ENCODE peak calls at places on chromosomes 12 and 14, in six cellular contexts. K, V, D, P, U and G are unnamed samples.

GRCh38 chr12:42976620-42977019 is 387.1 kb upstream of the PRICKLE1 start:
- DNase-seq in P (no peak), K (no peak), U (no peak), D (no peak), V (no peak), G (no peak)

GRCh38 chr12:80778005-80778541 is 61.4 kb downstream of the MYF5 start:
- DNase-seq in D (no peak), V (no peak), K (no peak), P (no peak), U (peak), G (no peak)

GRCh38 chr12:16155938-16156337 is 121.5 kb downstream of the SLC15A5 start:
- DNase-seq in D (no peak), P (no peak), K (no peak), V (no peak), U (no peak), G (no peak)

GRCh38 chr12:31245822-31246469 is 80.0 kb downstream of the SINHCAF start:
- DNase-seq in K (no peak), P (no peak), D (no peak), U (no peak), V (no peak), G (no peak)

GRCh38 chr14:103512701-103513611 is 9.7 kb downstream of the CKB start:
- DNase-seq in D (peak), U (no peak), P (peak), K (no peak), V (no peak), G (no peak)

GRCh38 chr14:51727526-51727925 is 75.8 kb downstream of the FRMD6 start:
- DNase-seq in V (no peak), K (no peak), U (no peak), D (no peak), P (no peak), G (no peak)

GRCh38 chr14:100694579-100695422 is 31.9 kb upstream of the DLK1 start:
- DNase-seq in K (no peak), P (peak), V (no peak), D (no peak), U (no peak), G (no peak)

GRCh38 chr12:132178801-132179401 is 34.6 kb downstream of the NOC4L start:
- DNase-seq in K (no peak), P (peak), D (no peak), V (no peak), U (no peak), G (no peak)

GRCh38 chr12:8822298-8822697 is at the start of gene A2ML1:
- DNase-seq in K (no peak), U (no peak), D (no peak), V (no peak), P (no peak), G (no peak)

GRCh38 chr12:80698847-80699542 is 8.4 kb upstream of the MYF6 start:
- DNase-seq in P (no peak), U (no peak), K (no peak), V (no peak), D (no peak), G (no peak)

GRCh38 chr12:53221203-53222076 is 10.6 kb downstream of the RARG start:
- DNase-seq in U (peak), V (peak), K (peak), P (peak), D (peak), G (peak)

GRCh38 chr14:54348923-54349615 is 47.7 kb upstream of the CDKN3 start:
- DNase-seq in K (no peak), D (no peak), V (no peak), U (no peak), P (no peak), G (no peak)

GRCh38 chr14:21825845-21826244 is 152.2 kb upstream of the OR4E1 start:
- DNase-seq in P (no peak), V (no peak), U (no peak), K (no peak), D (no peak), G (no peak)

GRCh38 chr14:21822109-21822508 is 148.5 kb upstream of the OR4E1 start:
- DNase-seq in U (no peak), D (no peak), V (no peak), P (no peak), K (no peak), G (no peak)

GRCh38 chr14:21825147-21825743 is 151.6 kb upstream of the OR4E1 start:
- DNase-seq in V (peak), K (no peak), D (no peak), P (no peak), U (no peak), G (no peak)
- TF ChIP-seq CTCF in V (peak), K (peak), D (peak), P (peak), U (no peak), G (peak)

DNA sequence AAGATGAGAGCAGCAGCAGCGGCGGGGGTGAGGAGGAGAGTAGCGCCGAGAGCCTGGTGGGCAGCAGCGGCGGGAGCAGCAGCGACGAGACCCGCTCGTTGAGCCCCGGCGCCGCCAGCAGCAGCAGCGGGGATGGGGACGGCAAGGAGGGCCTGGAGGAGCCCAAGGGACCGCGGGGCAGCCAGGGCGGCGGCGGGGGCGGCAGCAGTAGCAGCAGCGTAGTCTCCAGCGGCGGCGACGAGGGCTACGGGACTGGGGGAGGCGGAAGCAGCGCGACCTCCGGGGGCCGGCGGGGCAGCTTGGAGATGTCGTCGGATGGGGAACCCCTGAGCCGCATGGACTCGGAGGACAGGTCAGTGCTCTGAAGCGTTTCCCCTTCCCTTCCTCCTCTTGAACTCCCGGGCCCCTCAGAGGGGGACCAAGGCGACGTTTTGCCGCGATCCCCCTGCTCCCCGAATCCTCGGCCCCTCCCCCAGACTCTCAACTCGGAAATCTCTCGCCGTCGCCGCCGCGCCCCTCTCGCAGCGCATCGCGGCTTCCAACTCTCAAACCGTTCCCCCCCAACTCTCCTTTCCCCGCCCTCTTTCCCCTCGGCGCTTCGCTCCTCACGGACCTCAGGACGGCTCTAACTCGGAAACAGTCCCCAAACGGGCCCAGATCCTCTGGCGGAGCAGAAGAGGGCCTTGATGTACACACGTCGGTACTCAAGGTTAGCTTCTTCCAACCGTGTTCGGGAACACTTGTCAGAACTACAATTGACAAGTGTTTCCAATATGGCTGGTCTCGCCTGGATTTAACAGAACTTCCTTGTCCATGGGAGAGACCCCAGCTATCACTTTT is 947 bp downstream of the AEBP2 start:
- DNase-seq in K (peak), D (peak), U (peak), V (peak), P (peak), G (peak)
- TF ChIP-seq CTCF in K (no peak), D (no peak), U (no peak), V (no peak), P (no peak), G (no peak)

DNA sequence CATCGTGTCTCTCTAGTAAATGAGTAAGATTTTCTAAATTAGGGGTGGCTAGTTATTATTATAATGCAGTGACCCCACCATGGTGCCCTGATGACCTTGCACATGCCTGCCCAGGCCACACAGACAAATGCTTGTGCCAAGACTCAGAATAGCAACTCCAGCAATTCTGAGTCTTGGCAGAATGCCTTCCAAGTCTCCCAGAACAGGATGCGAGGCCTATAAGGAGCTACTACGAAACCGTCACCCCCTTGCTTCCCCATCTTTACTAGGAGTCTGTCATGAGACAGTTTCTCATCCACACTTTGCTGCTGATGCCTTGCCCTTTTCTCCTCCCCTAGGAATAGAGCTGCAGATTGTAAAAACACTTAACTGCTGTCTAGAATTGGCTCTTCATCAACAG is 559.9 kb downstream of the TRHDE start:
- DNase-seq in V (no peak), P (no peak), U (no peak), K (no peak), D (no peak), G (no peak)
- TF ChIP-seq CTCF in V (no peak), P (no peak), U (no peak), K (no peak), D (no peak), G (no peak)

GRCh38 chr12:40224439-40225291 is at the start of gene LRRK2:
- DNase-seq in V (peak), K (peak), D (peak), U (peak), P (peak), G (peak)
- TF ChIP-seq CTCF in V (no peak), K (no peak), D (peak), U (peak), P (no peak), G (no peak)

GRCh38 chr12:65565601-65566560 is 258.4 kb upstream of the HMGA2 start:
- DNase-seq in D (no peak), V (no peak), P (no peak), K (no peak), U (no peak), G (no peak)
- TF ChIP-seq CTCF in D (no peak), V (no peak), P (no peak), K (no peak), U (no peak), G (no peak)

GRCh38 chr12:87782838-87783237 is 246.4 kb downstream of the C12orf50 start:
- DNase-seq in K (no peak), V (no peak), P (no peak), D (no peak), U (no peak), G (no peak)

GRCh38 chr12:87779858-87780498 is 249.2 kb downstream of the C12orf50 start:
- DNase-seq in K (no peak), U (no peak), V (no peak), P (no peak), D (no peak), G (no peak)

GRCh38 chr12:87779016-87779415 is 250.2 kb downstream of the C12orf50 start:
- DNase-seq in V (no peak), U (no peak), P (peak), D (no peak), K (no peak), G (no peak)

GRCh38 chr12:87784350-87784749 is 244.9 kb downstream of the C12orf50 start:
- DNase-seq in V (no peak), D (no peak), K (no peak), P (peak), U (no peak), G (no peak)
- TF ChIP-seq CTCF in V (no peak), D (no peak), K (no peak), P (no peak), U (no peak), G (no peak)

GRCh38 chr12:24268663-24269186 is 319.3 kb upstream of the SOX5 start:
- DNase-seq in K (no peak), P (no peak), V (no peak), U (no peak), D (no peak), G (no peak)
- TF ChIP-seq CTCF in K (no peak), P (no peak), V (no peak), U (no peak), D (peak), G (peak)

GRCh38 chr12:121796855-121797751 is 3.6 kb upstream of the RHOF start:
- DNase-seq in K (no peak), D (peak), V (peak), U (peak), P (peak), G (peak)
- TF ChIP-seq CTCF in K (no peak), D (peak), V (no peak), U (peak), P (peak), G (peak)

DNA sequence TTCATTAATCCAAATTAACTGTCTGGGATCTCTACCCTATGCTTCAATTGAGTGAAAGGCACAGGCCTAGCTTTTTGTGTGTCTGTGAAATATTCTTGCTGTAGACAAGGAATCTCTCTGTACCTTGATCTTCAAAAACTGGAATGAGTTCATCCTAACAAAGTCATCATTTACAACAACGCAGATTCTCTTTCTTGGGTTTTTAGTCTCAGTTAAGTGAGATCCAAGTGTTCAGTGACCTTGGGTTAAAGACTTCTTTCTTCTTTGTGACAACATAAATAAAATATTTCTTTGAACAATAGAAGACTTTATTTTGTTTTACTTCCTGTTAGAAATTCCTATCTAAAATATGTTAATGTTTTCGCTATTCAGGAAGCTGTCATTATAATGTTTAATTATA is 192.2 kb upstream of the LMNTD1 start:
- DNase-seq in D (no peak), P (no peak), K (no peak), V (no peak), U (no peak), G (no peak)
- TF ChIP-seq CTCF in D (no peak), P (no peak), K (no peak), V (no peak), U (no peak), G (no peak)

DNA sequence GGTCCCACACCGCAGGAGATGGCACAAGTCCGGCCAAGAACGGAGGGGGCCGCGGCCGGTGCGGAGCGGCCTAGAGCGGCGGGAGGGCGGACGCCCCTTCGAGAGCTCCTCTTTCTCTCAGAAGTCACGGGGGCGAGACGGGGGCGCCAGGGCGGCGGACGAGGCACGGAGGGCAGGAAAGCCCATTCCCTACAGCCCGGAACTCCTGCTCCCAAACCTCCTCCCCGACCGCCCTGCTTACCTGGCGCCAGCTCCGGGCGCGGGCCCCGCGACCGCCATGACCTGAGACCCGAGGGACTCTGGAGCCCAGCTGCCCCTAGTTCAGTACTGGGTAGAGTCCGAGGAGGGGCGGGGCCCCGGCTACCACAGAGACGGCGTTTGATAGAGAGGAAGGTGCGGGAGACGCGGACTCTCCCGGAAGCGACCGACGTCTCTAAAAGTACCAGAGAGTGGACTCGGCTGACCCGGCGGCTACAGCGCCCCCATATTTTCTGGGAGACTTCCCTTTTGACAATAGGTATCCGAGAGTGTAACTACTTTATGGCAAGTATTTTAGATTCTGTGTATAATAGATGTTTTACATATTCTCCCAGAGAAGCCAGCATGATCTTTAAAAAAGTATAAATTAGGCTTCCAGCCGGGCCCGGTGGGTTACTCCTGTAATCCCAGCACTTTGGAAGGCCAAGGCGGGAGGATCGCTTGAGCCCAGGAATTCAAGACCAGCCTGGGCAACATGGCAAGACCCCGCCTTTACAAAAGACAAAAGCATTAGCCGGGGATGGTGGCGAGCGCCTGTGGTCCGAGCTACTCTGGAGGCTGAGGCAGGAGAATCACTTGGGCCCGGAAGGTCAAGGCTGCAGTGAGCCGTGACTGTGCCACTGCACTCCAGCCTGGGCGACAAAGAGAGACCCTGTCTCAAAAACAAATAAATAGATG is at the start of gene ABCD4:
- DNase-seq in V (peak), D (peak), P (peak), K (peak), U (peak), G (peak)
- TF ChIP-seq CTCF in V (no peak), D (peak), P (no peak), K (peak), U (peak), G (peak)